ENCODE peak calls at places on chromosomes 1 and 21, in ten cellular contexts. C, I, J, A, X, M, Y, P, G and R are unnamed samples. For H3K4me1, the result is how much of the 10 kb centered on the place peaks cover.

GRCh38 chr21:38486221-38486620 is 12.1 kb downstream of the ERG start:
- DNase-seq in C (no peak), I (no peak), J (peak), A (no peak), X (peak), M (no peak), Y (no peak), P (no peak), G (peak), R (no peak)

GRCh38 chr1:184145083-184145482 is 93.6 kb downstream of the TSEN15 start:
- DNase-seq in C (no peak), I (no peak), J (no peak), A (no peak), X (no peak), M (no peak), Y (no peak), P (no peak), G (no peak), R (no peak)

GRCh38 chr1:8962812-8963669 is 17.4 kb downstream of the CA6 start:
- DNase-seq in C (no peak), I (peak), J (peak), A (peak), X (peak), M (no peak), Y (peak), P (peak), G (peak), R (peak)

GRCh38 chr1:15068152-15068551 is 85.4 kb upstream of the TMEM51 start:
- DNase-seq in C (no peak), I (no peak), J (no peak), A (no peak), X (no peak), M (no peak), Y (no peak), P (no peak), G (no peak), R (no peak)

GRCh38 chr1:209688746-209689234 is 13.6 kb downstream of the G0S2 start:
- DNase-seq in C (no peak), I (no peak), J (peak), A (no peak), X (peak), M (no peak), Y (no peak), P (no peak), G (peak), R (no peak)

GRCh38 chr1:184854456-184855180 is 100.0 kb upstream of the EDEM3 start:
- DNase-seq in C (no peak), I (no peak), J (peak), A (no peak), X (no peak), M (no peak), Y (no peak), P (no peak), G (peak), R (no peak)

GRCh38 chr1:4139646-4140045 is 239.6 kb upstream of the C1orf174 start:
- DNase-seq in C (no peak), I (no peak), J (no peak), A (no peak), X (no peak), M (no peak), Y (no peak), P (no peak), G (no peak), R (no peak)

GRCh38 chr1:13892141-13892670 is 192.2 kb downstream of the PRDM2 start:
- DNase-seq in C (no peak), I (no peak), J (no peak), A (no peak), X (no peak), M (no peak), Y (no peak), P (no peak), G (no peak), R (no peak)

GRCh38 chr1:33300673-33301072 is 20.2 kb downstream of the A3GALT2 start:
- DNase-seq in C (peak), I (peak), J (peak), A (peak), X (peak), M (no peak), Y (no peak), P (no peak), G (peak), R (peak)

GRCh38 chr1:176765608-176766007 is 302.6 kb downstream of the PAPPA2 start:
- DNase-seq in C (no peak), I (no peak), J (no peak), A (no peak), X (no peak), M (no peak), Y (no peak), P (no peak), G (no peak), R (no peak)

GRCh38 chr1:173473599-173474011 is 3.5 kb upstream of the PRDX6 start:
- DNase-seq in C (no peak), I (no peak), J (peak), A (no peak), X (peak), M (no peak), Y (no peak), P (no peak), G (peak), R (no peak)

GRCh38 chr1:113256348-113256729 is 134.0 kb upstream of the MAGI3 start:
- DNase-seq in C (no peak), I (no peak), J (no peak), A (no peak), X (no peak), M (no peak), Y (no peak), P (no peak), G (no peak), R (no peak)

GRCh38 chr1:150621497-150622113 is 7.8 kb downstream of the ENSA start:
- DNase-seq in C (peak), I (peak), J (peak), A (peak), X (peak), M (peak), Y (peak), P (peak), G (peak), R (peak)

GRCh38 chr1:196409586-196409985 is 198.7 kb downstream of the KCNT2 start:
- DNase-seq in C (no peak), I (no peak), J (peak), A (no peak), X (no peak), M (no peak), Y (no peak), P (no peak), G (no peak), R (no peak)

GRCh38 chr1:23745515-23745914 is 2.2 kb downstream of the ELOA start:
- DNase-seq in C (no peak), I (peak), J (peak), A (no peak), X (peak), M (peak), Y (peak), P (no peak), G (peak), R (no peak)

GRCh38 chr1:13588946-13589345 is 5.3 kb downstream of the PDPN start:
- DNase-seq in C (no peak), I (no peak), J (no peak), A (no peak), X (no peak), M (no peak), Y (no peak), P (no peak), G (no peak), R (no peak)

GRCh38 chr1:14183312-14183711 is 415.2 kb upstream of the KAZN start:
- DNase-seq in C (no peak), I (no peak), J (no peak), A (no peak), X (no peak), M (no peak), Y (no peak), P (no peak), G (no peak), R (no peak)

GRCh38 chr1:102970496-102971078 is 137.7 kb downstream of the COL11A1 start:
- DNase-seq in C (no peak), I (peak), J (peak), A (no peak), X (peak), M (no peak), Y (no peak), P (peak), G (peak), R (no peak)

GRCh38 chr1:47231314-47232186 is 475 bp downstream of the TAL1 start:
- DNase-seq in C (no peak), I (no peak), J (peak), A (no peak), X (peak), M (no peak), Y (no peak), P (no peak), G (peak), R (no peak)

GRCh38 chr1:25944986-25945385 is 38.8 kb upstream of the STMN1 start:
- DNase-seq in C (no peak), I (no peak), J (no peak), A (no peak), X (peak), M (no peak), Y (no peak), P (no peak), G (peak), R (no peak)

GRCh38 chr1:54640361-54640760 is 1.2 kb upstream of the MROH7 start:
- DNase-seq in C (no peak), I (no peak), J (no peak), A (no peak), X (no peak), M (no peak), Y (no peak), P (no peak), G (no peak), R (no peak)

GRCh38 chr1:58545591-58546519 is 671 bp downstream of the OMA1 start:
- DNase-seq in C (peak), I (peak), J (peak), A (peak), X (peak), M (peak), Y (peak), P (peak), G (peak), R (peak)

GRCh38 chr1:178039826-178040380 is 54.0 kb upstream of the RASAL2 start:
- DNase-seq in C (no peak), I (no peak), J (no peak), A (no peak), X (no peak), M (no peak), Y (no peak), P (no peak), G (no peak), R (no peak)

GRCh38 chr1:108568589-108568988 is 8.7 kb downstream of the EEIG2 start:
- DNase-seq in C (no peak), I (no peak), J (no peak), A (no peak), X (no peak), M (no peak), Y (no peak), P (no peak), G (no peak), R (no peak)

GRCh38 chr1:180639871-180640270 is 8.0 kb downstream of the XPR1 start:
- DNase-seq in C (no peak), I (no peak), J (no peak), A (no peak), X (no peak), M (no peak), Y (no peak), P (no peak), G (no peak), R (no peak)

GRCh38 chr21:21183092-21183491 is 184.9 kb downstream of the NCAM2 start:
- DNase-seq in C (no peak), I (no peak), J (peak), A (no peak), X (no peak), M (no peak), Y (no peak), P (no peak), G (no peak), R (no peak)

GRCh38 chr1:169105434-169106094 is 926 bp upstream of the ATP1B1 start:
- DNase-seq in C (peak), I (peak), J (no peak), A (peak), X (peak), M (peak), Y (no peak), P (peak), G (no peak), R (peak)

GRCh38 chr1:183230403-183230802 is 44.3 kb downstream of the LAMC2 start:
- DNase-seq in C (no peak), I (no peak), J (no peak), A (no peak), X (no peak), M (no peak), Y (no peak), P (no peak), G (peak), R (no peak)

GRCh38 chr1:178579562-178579961 is 66.7 kb downstream of the TEX35 start:
- DNase-seq in C (no peak), I (no peak), J (no peak), A (peak), X (no peak), M (no peak), Y (no peak), P (no peak), G (no peak), R (no peak)

GRCh38 chr1:222769181-222769580 is 32.2 kb downstream of the FAM177B start:
- DNase-seq in C (no peak), I (no peak), J (no peak), A (no peak), X (no peak), M (no peak), Y (no peak), P (no peak), G (no peak), R (no peak)

GRCh38 chr21:34073749-34074282 is 438 bp downstream of the MRPS6 start:
- DNase-seq in C (no peak), I (no peak), J (no peak), A (peak), X (peak), M (no peak), Y (no peak), P (peak), G (no peak), R (peak)

DNA sequence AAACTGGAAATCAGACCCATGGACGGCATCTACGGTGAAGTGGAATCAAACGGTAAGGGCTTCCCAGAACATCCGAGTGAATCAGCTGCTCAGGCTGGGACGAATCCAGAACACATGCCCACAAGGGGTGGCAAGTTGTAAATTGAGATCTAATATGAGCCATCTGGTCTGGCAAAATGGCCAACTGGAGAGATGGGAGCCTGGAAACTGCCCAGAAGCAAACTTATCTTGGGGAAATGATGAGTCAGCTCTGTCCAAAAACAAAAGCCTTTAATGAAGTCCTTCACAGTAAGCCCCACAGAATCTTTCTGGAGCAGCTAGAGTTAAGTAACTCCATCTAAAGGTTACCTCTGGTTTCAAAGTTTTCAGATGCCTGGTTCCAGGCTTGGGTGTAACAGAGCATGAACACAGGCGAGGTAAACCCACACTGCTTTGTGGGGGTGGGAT is 10.6 kb upstream of the SRP9 start:
- DNase-seq in C (no peak), I (peak), J (peak), A (peak), X (peak), M (no peak), Y (no peak), P (peak), G (peak), R (peak)
- H3K4me1 ChIP-seq in C (under half), I (half or more), J (under half), A (under half), X (half or more), M (under half), Y (under half), P (half or more), G (under half), R (under half)

DNA sequence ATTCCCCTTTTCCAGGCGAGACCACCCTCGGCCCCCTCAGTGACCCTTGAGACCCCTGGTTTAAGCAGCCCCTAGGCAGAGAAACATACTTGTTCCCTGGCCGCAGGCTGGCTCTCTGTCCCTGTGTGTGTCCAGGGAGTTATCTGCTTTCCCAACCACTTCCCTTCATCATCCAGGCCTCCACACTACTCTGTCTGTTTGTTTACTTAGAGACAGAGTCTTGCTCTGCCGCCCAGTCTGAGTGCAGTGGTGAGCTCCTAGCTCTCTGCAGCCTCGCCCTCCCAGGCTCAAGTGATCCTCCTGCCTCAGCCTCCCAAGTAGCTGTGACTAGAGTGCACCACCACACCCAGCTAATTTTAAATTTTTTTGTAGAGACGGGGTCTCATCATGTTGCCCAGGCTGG is 5.8 kb upstream of the VWA1 start:
- DNase-seq in C (no peak), I (no peak), J (peak), A (no peak), X (no peak), M (no peak), Y (no peak), P (no peak), G (peak), R (no peak)
- H3K4me1 ChIP-seq in C (under half), I (half or more), J (under half), A (half or more), X (half or more), M (half or more), Y (under half), P (under half), G (under half), R (under half)

DNA sequence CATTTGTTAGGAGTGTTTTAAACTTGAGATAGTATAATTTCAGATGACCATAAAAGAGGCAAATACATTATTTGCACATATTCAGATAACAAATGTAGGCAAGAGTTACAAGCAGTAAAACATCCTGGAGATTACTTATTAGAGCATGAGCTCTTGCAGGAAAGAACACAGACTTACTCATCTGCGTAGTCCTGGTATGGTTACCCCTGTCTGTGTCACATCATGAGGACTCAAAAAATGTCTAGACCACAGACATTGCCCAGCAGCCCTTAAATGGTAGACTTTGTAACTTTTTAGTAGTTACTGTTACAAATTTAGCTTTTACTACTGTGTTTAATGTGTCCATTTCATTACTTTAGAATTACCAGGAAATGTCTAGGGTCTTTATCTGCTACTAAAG is 12.8 kb downstream of the CACHD1 start:
- DNase-seq in C (no peak), I (no peak), J (no peak), A (no peak), X (peak), M (no peak), Y (no peak), P (no peak), G (no peak), R (no peak)
- H3K4me1 ChIP-seq in C (under half), I (under half), J (under half), A (under half), X (half or more), M (half or more), Y (under half), P (under half), G (half or more), R (under half)

DNA sequence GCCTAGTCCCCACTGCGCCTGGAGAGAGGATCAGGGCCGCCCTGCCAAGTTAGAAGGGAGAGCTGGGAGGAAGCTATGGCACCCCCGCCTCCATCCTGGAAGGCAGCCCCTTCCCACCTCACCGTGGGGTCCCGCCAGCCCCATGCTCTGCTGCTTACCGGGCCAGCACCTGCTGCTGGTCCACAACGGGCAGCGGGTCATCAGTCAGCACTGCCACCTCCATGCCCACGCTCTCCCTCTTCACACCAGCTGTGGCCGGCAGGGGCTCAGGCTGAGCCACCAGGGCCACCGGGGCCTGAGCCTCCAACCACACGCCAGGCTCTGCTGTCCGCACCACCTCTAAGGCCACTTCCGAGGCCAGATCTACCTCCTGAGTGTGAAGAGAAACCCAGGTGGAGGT is 23.5 kb upstream of the DDOST start:
- DNase-seq in C (no peak), I (no peak), J (no peak), A (no peak), X (no peak), M (no peak), Y (no peak), P (no peak), G (no peak), R (peak)
- H3K4me1 ChIP-seq in C (under half), I (under half), J (under half), A (under half), X (under half), M (under half), Y (under half), P (under half), G (under half), R (under half)

DNA sequence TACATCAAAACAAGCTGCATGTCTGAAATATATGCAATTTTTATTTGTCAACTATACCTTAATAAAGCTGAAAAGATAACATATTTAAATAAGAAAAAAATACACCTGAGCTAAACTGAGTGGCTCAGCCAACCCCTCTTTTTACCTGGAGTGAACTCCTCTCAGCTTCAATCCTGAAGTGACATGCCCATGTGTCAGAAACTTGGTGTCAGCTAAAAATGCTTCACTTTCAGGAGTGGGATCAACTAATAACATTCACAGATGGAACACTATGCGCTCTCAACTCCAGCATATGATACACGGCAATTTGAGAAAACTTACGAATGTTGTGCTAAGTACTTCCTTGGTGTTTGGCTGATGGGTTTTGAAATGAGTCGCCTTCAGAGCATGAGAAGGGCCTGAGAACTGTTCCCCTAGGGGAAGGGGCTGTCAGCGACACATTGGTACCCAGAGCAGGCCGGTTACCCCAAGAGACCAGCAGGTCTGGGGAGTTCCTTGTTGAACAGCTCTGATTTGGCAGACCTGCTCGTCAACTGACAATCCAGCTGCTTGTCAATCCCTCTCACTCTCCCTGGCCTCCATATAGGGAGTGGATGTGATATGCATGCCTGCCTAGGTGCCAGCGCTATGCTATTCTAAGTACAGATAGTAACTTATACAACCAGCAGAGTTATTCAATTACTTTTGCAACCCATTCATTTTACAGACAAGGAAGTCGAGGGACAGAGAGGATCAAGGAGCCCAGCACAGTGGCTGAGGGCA is 267.7 kb downstream of the PCP4 start:
- DNase-seq in C (no peak), I (no peak), J (no peak), A (no peak), X (no peak), M (no peak), Y (no peak), P (no peak), G (no peak), R (no peak)
- H3K4me1 ChIP-seq in C (under half), I (under half), J (under half), A (under half), X (under half), M (under half), Y (under half), P (under half), G (under half), R (under half)